ENCODE peak calls at places on chromosome 2, in five cellular contexts. J, G, W, C and P are unnamed samples.

GRCh38 chr2:241868661-241869081 is 858 bp upstream of the RTP5 start:
- DNase-seq in W (no peak), J (no peak), G (no peak), C (no peak), P (no peak)

GRCh38 chr2:25362564-25363145 is 20.9 kb upstream of the DNMT3A start:
- DNase-seq in W (no peak), G (peak), J (peak), C (no peak), P (peak)

GRCh38 chr2:42769583-42770287 is 5.8 kb upstream of the OXER1 start:
- DNase-seq in G (no peak), J (no peak), C (no peak), W (no peak), P (no peak)

GRCh38 chr2:178327516-178327915 is 123.5 kb downstream of the PRKRA start:
- DNase-seq in J (no peak), G (no peak), C (no peak), W (peak), P (no peak)

GRCh38 chr2:20443276-20443920 is 3.5 kb upstream of the RHOB start:
- DNase-seq in C (peak), G (no peak), W (no peak), J (peak), P (no peak)

GRCh38 chr2:221407765-221408164 is 164.3 kb downstream of the EPHA4 start:
- DNase-seq in C (no peak), W (no peak), G (no peak), J (no peak), P (no peak)

GRCh38 chr2:191545361-191545760 is 132.6 kb upstream of the NABP1 start:
- DNase-seq in W (no peak), G (no peak), J (no peak), C (no peak), P (no peak)

GRCh38 chr2:38835990-38836389 is 39.7 kb downstream of the DHX57 start:
- DNase-seq in C (no peak), G (no peak), J (peak), W (no peak), P (no peak)

GRCh38 chr2:208937521-208937920 is 486.3 kb upstream of the MAP2 start:
- DNase-seq in J (no peak), C (no peak), W (no peak), G (no peak), P (no peak)

GRCh38 chr2:237315170-237315880 is 98.6 kb downstream of the COL6A3 start:
- DNase-seq in G (no peak), C (peak), W (peak), J (peak), P (no peak)

GRCh38 chr2:20623241-20623640 is 27.7 kb downstream of the HS1BP3 start:
- DNase-seq in J (peak), G (no peak), C (peak), W (no peak), P (no peak)

GRCh38 chr2:127768775-127769479 is 42.0 kb downstream of the WDR33 start:
- DNase-seq in W (peak), C (no peak), J (no peak), G (no peak), P (no peak)

GRCh38 chr2:15158117-15158516 is 403.0 kb downstream of the NBAS start:
- DNase-seq in J (no peak), W (no peak), C (no peak), G (no peak), P (no peak)

GRCh38 chr2:241272298-241272721 is 43.2 kb downstream of the HDLBP start:
- DNase-seq in G (peak), J (peak), C (peak), W (peak), P (no peak)

GRCh38 chr2:238220892-238221521 is 17.5 kb upstream of the ILKAP start:
- DNase-seq in G (no peak), W (peak), J (no peak), C (no peak), P (no peak)

GRCh38 chr2:15050483-15050882 is 418.0 kb downstream of the LRATD1 start:
- DNase-seq in G (no peak), J (no peak), C (no peak), W (peak), P (no peak)

GRCh38 chr2:96153991-96154431 is 8.8 kb upstream of the DUSP2 start:
- DNase-seq in W (no peak), G (no peak), J (no peak), C (peak), P (no peak)

GRCh38 chr2:206603269-206603668 is 39.0 kb upstream of the FAM237A start:
- DNase-seq in J (no peak), C (no peak), W (no peak), G (no peak), P (no peak)

GRCh38 chr2:21288299-21288698 is 164.5 kb downstream of the TDRD15 start:
- DNase-seq in C (no peak), G (no peak), J (no peak), W (no peak), P (no peak)

GRCh38 chr2:190641469-190641868 is 7.4 kb upstream of the NAB1 start:
- DNase-seq in J (no peak), C (no peak), W (peak), G (no peak), P (no peak)

GRCh38 chr2:227248876-227249275 is 76.2 kb upstream of the MFF start:
- DNase-seq in G (no peak), C (no peak), J (no peak), W (no peak), P (no peak)

GRCh38 chr2:179412116-179412515 is 147.5 kb upstream of the SESTD1 start:
- DNase-seq in G (no peak), J (no peak), C (no peak), W (peak), P (no peak)

GRCh38 chr2:157355618-157356017 is 30.0 kb upstream of the ERMN start:
- DNase-seq in G (no peak), W (peak), J (no peak), C (no peak), P (no peak)

GRCh38 chr2:101125374-101125773 is 25.8 kb downstream of the TBC1D8 start:
- DNase-seq in C (no peak), G (peak), W (peak), J (no peak), P (no peak)

GRCh38 chr2:63811063-63811462 is 30.6 kb upstream of the UGP2 start:
- DNase-seq in J (no peak), C (no peak), W (no peak), G (no peak), P (no peak)

GRCh38 chr2:118062048-118062447 is 26.2 kb upstream of the INSIG2 start:
- DNase-seq in J (no peak), G (no peak), C (no peak), W (no peak), P (no peak)

GRCh38 chr2:55703350-55703749 is 9.7 kb upstream of the PNPT1 start:
- DNase-seq in J (no peak), C (no peak), W (no peak), G (no peak), P (no peak)

GRCh38 chr2:1658394-1659151 is 85.7 kb downstream of the PXDN start:
- DNase-seq in C (no peak), J (no peak), W (no peak), G (no peak), P (no peak)

GRCh38 chr2:177572236-177572671 is 179.7 kb downstream of the AGPS start:
- DNase-seq in W (peak), C (no peak), J (no peak), G (no peak), P (no peak)

GRCh38 chr2:86783615-86784339 is 6.9 kb downstream of the CD8A start:
- DNase-seq in J (no peak), G (no peak), W (no peak), C (no peak), P (no peak)

GRCh38 chr2:8886876-8887275 is 49.5 kb upstream of the KIDINS220 start:
- DNase-seq in W (peak), C (no peak), J (no peak), G (no peak), P (no peak)

GRCh38 chr2:140311905-140312304 is 1531.7 kb upstream of the NXPH2 start:
- DNase-seq in W (no peak), G (no peak), J (no peak), C (no peak), P (no peak)

DNA sequence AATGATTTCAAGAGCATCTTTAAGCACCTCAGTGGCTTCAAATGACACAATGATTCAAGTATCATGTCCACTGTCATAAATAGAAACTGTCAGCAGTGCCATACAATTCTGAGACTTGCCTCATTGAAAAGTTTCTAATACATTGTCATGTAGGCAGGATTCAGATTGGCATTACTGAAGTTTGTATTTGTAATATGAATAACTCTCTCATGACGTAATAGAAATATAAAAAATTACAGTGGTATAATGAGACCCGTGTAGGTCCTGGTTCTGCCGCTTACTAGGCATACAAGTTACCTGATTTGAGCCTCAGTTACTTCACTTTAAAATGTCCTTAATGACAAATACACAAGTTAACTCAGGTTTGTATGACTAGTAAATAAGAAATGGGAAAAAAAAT is 1536.2 kb upstream of the NXPH2 start:
- DNase-seq in W (no peak), C (no peak), J (no peak), G (no peak), P (no peak)
- TF ChIP-seq CTCF in W (no peak), C (no peak), J (no peak), G (no peak), P (no peak)

GRCh38 chr2:217932661-217933325 is 70.0 kb downstream of the TNS1 start:
- DNase-seq in C (no peak), W (peak), G (no peak), J (peak), P (no peak)
- H3K27ac ChIP-seq in C (peak), W (peak), G (no peak), J (peak), P (no peak)

GRCh38 chr2:231709981-231710750 is 1.8 kb downstream of the PTMA start:
- DNase-seq in G (peak), C (peak), J (peak), W (peak), P (peak)
- TF ChIP-seq CTCF in G (no peak), C (peak), J (peak), W (peak), P (peak)

DNA sequence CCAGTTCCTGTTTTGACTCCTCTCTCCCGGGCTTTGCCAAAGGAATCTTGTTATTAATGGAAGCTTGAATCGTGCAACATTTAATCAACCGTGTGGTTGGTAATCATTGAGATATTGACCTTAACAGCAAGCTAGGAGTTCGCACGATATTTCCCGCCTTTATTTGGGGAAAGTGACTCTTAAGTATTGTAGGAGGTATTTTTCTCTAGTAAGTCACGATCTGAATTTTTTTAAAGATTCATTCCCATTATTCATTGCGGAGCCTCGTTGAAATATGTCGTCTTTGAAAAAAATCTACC is 663 bp downstream of the NUP35 start:
- DNase-seq in C (no peak), J (no peak), W (no peak), G (no peak), P (no peak)
- H3K27ac ChIP-seq in C (peak), J (peak), W (peak), G (peak), P (peak)

DNA sequence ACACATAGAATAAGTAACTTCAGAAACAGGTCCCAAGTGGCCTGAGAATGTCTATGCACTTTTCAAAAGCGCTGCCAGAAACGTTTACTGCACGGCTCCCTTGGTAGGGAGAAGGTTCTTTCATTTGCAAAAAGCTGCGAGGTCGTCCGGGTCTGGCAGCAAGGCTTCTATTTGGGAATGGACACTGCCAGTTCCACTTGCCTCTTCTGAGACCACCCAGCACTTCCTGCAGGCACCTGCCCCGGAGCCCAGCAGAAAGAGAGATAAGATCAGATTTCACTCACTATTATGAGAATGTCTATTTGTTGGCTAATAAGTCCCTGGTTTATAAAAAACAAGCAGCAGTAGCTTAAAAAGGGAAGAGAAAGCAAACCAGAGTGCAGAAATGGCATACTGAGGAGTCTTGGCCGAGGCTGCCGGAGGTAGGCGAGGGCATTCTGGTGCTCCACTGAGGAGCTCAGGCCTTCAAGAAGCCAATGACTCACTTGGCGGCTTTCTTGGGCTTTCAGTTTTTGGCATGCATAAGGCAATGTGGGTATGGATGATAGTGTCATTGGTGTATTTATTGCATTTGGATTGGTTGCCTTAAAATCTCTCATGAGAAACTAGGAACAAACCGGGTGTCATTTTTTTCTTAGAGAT is 119.4 kb upstream of the ARL5A start:
- DNase-seq in J (peak), G (peak), C (peak), W (peak), P (no peak)
- TF ChIP-seq CTCF in J (no peak), G (peak), C (no peak), W (no peak), P (no peak)

DNA sequence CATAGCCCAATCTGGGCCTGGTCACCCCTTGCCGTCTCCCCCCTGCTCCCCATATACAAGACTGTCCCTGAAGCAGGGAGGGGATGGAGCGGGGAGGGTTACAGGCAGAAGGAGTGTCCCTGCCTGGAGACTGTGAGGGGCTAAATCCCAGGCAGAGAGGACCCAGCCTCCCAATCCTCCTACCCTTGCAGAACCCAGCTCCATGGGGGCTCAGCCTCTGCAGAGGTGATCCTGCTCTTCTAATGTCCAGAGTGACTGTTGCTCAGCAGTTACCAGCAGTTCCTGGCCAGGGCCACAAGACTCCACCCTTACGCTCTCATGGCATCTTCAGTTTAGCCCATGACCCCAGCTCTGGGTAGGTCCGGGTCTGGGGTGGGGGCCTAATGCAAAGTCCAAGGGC is 58.1 kb downstream of the COA5 start:
- DNase-seq in W (no peak), C (no peak), G (no peak), J (no peak), P (no peak)
- H3K27ac ChIP-seq in W (no peak), C (no peak), G (no peak), J (no peak), P (no peak)

DNA sequence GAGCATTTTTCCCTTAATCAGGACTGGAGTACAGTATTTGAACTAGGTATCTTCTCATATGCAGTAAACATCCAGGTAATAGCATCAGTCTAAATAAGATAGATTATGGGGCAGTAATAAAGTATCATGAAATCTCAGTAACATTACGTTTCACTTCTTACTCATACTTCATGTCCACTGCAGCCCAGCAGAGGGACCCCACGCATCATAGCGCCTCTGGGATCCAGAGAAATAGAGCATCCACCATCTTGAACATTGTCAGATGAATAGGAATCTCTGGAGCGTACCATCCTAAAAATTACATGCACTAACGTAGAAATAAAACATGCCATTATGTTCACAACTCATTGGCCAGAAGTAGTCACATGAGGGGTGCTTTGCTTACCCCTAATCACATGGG is 499.0 kb downstream of the CPS1 start:
- DNase-seq in C (no peak), J (no peak), G (no peak), W (no peak), P (no peak)
- TF ChIP-seq CTCF in C (no peak), J (no peak), G (peak), W (no peak), P (no peak)